ENCODE peak calls at places on chromosomes 2 and 18, in nine cellular contexts. H is GM23338; Z is mucosa of gallbladder; B is Daoy; V is neural progenitor cell; L is WTC11; U is Caki2; G is left lobe of liver; A is stimulated activated naive CD8-positive, alpha-beta T cell treated with anti-CD3 and anti-CD28 coated beads, Interleukin-15, amount 100 ng/mL, for 72 hours. P is an unnamed sample.

GRCh38 chr2:200356794-200357472 is 50.4 kb downstream of the SPATS2L start:
- DNase-seq in H (peak; percentile 55), Z (no peak), B (peak; percentile 23), V (peak; percentile 47), L (no peak), U (no peak), G (no peak), A (no peak), P (no peak)

GRCh38 chr18:63237486-63237885 is 82.1 kb downstream of the BCL2 start:
- DNase-seq in H (peak; percentile 4), Z (no peak), B (peak; percentile 29), V (no peak), L (no peak), U (no peak), G (no peak), A (no peak), P (no peak)

GRCh38 chr2:101820519-101820918 is 123.0 kb downstream of the MAP4K4 start:
- DNase-seq in H (no peak), Z (no peak), B (peak; percentile 83), V (no peak), L (no peak), U (no peak), G (no peak), A (no peak), P (no peak)

GRCh38 chr2:3670376-3670775 is 12.4 kb downstream of the ALLC start:
- DNase-seq in H (no peak), Z (no peak), B (no peak), V (no peak), L (no peak), U (no peak), G (no peak), A (no peak), P (no peak)

GRCh38 chr2:101387151-101387807 is at the start of gene CREG2:
- DNase-seq in H (peak; percentile 85), Z (peak; percentile 55), B (peak; percentile 67), V (peak; percentile 91), L (peak; percentile 80), U (peak; percentile 86), G (peak; percentile 66), A (peak; percentile 67), P (no peak)

GRCh38 chr2:208466133-208466919 is 59.7 kb downstream of the PTH2R start:
- DNase-seq in H (peak; percentile 90), Z (no peak), B (peak; percentile 1), V (peak; percentile 86), L (peak; percentile 46), U (peak; percentile 33), G (no peak), A (peak; percentile 9), P (peak; percentile 51)

GRCh38 chr2:229485782-229486181 is 214.7 kb upstream of the PID1 start:
- DNase-seq in H (no peak), Z (no peak), B (no peak), V (peak; percentile 3), L (no peak), U (no peak), G (no peak), A (no peak), P (no peak)

GRCh38 chr18:400466-400865 is 100.0 kb downstream of the COLEC12 start:
- DNase-seq in H (no peak), Z (no peak), B (no peak), V (no peak), L (no peak), U (no peak), G (no peak), A (no peak), P (no peak)

GRCh38 chr18:45945669-45946068 is 21.5 kb downstream of the EPG5 start:
- DNase-seq in H (no peak), Z (no peak), B (no peak), V (no peak), L (no peak), U (no peak), G (no peak), A (no peak), P (no peak)

GRCh38 chr2:188452084-188452483 is 160.4 kb downstream of the GULP1 start:
- DNase-seq in H (no peak), Z (no peak), B (no peak), V (no peak), L (no peak), U (no peak), G (no peak), A (no peak), P (no peak)

GRCh38 chr2:107402330-107402729 is 424.4 kb upstream of the RGPD4 start:
- DNase-seq in H (no peak), Z (no peak), B (peak; percentile 14), V (no peak), L (no peak), U (no peak), G (no peak), A (no peak), P (no peak)

GRCh38 chr18:76981388-76981968 is 151.1 kb downstream of the MBP start:
- DNase-seq in H (no peak), Z (peak; percentile 58), B (no peak), V (no peak), L (no peak), U (no peak), G (peak; percentile 73), A (no peak), P (peak; percentile 50)

GRCh38 chr2:137380610-137381009 is 583.7 kb upstream of the HNMT start:
- DNase-seq in H (no peak), Z (no peak), B (no peak), V (no peak), L (no peak), U (no peak), G (no peak), A (no peak), P (no peak)

GRCh38 chr2:59463401-59463800 is 1090.1 kb downstream of the BCL11A start:
- DNase-seq in H (peak; percentile 76), Z (no peak), B (peak; percentile 27), V (peak; percentile 55), L (peak; percentile 13), U (no peak), G (no peak), A (no peak), P (no peak)

GRCh38 chr2:73920577-73921545 is 5.8 kb upstream of the DGUOK start:
- DNase-seq in H (peak; percentile 93), Z (no peak), B (peak; percentile 43), V (peak; percentile 84), L (peak; percentile 85), U (no peak), G (no peak), A (peak; percentile 42), P (peak; percentile 49)

P was measured in OCI-LY7.